ENCODE peak calls at places on chromosome 4, in four cellular contexts. I is hepatocyte, J is NCI-H460, X is epithelial cell of prostate. C is an unnamed sample.

GRCh38 chr4:124783847-124784246 is 71.3 kb upstream of the ANKRD50 start:
- DNase-seq in I (no peak), J (no peak), X (no peak), C (no peak)

GRCh38 chr4:98793658-98794057 is 135.2 kb upstream of the TSPAN5 start:
- DNase-seq in I (no peak), J (no peak), X (peak; percentile 87), C (no peak)

GRCh38 chr4:173503330-173504180 is 26.5 kb downstream of the HAND2 start:
- DNase-seq in I (no peak), J (no peak), X (no peak), C (no peak)

GRCh38 chr4:153341575-153342090 is 2.9 kb upstream of the MND1 start:
- DNase-seq in I (peak; percentile 6), J (no peak), X (peak; percentile 10), C (no peak)

GRCh38 chr4:150739591-150739990 is 157.6 kb downstream of the MAB21L2 start:
- DNase-seq in I (no peak), J (no peak), X (no peak), C (no peak)

GRCh38 chr4:185640809-185641675 is 105.7 kb upstream of the PDLIM3 start:
- DNase-seq in I (peak; percentile 81), J (peak; percentile 55), X (no peak), C (peak; percentile 42)

GRCh38 chr4:184805462-184806245 is 20.1 kb downstream of the ACSL1 start:
- DNase-seq in I (peak; percentile 57), J (no peak), X (no peak), C (no peak)

GRCh38 chr4:149441338-149441737 is 374.3 kb downstream of the IQCM start:
- DNase-seq in I (no peak), J (no peak), X (no peak), C (peak; percentile 30)

GRCh38 chr4:88858752-88859151 is 161.1 kb upstream of the NAP1L5 start:
- DNase-seq in I (no peak), J (no peak), X (no peak), C (no peak)

GRCh38 chr4:94214703-94215360 is 7.2 kb downstream of the SMARCAD1 start:
- DNase-seq in I (no peak), J (no peak), X (no peak), C (no peak)

GRCh38 chr4:153929651-153930050 is 140.8 kb upstream of the SFRP2 start:
- DNase-seq in I (no peak), J (no peak), X (no peak), C (no peak)

GRCh38 chr4:121706595-121707021 is 9.8 kb upstream of the ANXA5 start:
- DNase-seq in I (no peak), J (no peak), X (no peak), C (no peak)

GRCh38 chr4:185212566-185212965 is 3.2 kb downstream of the SNX25 start:
- DNase-seq in I (no peak), J (no peak), X (no peak), C (no peak)

GRCh38 chr4:70059149-70059548 is 8.9 kb downstream of the HTN1 start:
- DNase-seq in I (no peak), J (no peak), X (no peak), C (no peak)

GRCh38 chr4:142480244-142480643 is 365.9 kb downstream of the INPP4B start:
- DNase-seq in I (no peak), J (no peak), X (no peak), C (no peak)

GRCh38 chr4:169840554-169840953 is 82.8 kb upstream of the HPF1 start:
- DNase-seq in I (no peak), J (no peak), X (no peak), C (no peak)

GRCh38 chr4:100738388-100739165 is 220.8 kb upstream of the EMCN start:
- DNase-seq in I (peak; percentile 78), J (no peak), X (peak; percentile 96), C (no peak)

GRCh38 chr4:75046641-75047040 is 113.7 kb downstream of the PARM1 start:
- DNase-seq in I (no peak), J (no peak), X (no peak), C (no peak)

GRCh38 chr4:140044314-140044991 is 109.5 kb downstream of the MAML3 start:
- DNase-seq in I (no peak), J (no peak), X (no peak), C (no peak)

GRCh38 chr4:76155979-76156378 is 7.8 kb upstream of the NUP54 start:
- DNase-seq in I (no peak), J (no peak), X (no peak), C (no peak)

GRCh38 chr4:55553442-55553841 is 6.7 kb upstream of the CLOCK start:
- DNase-seq in I (no peak), J (peak; percentile 16), X (no peak), C (no peak)

GRCh38 chr4:101977096-101977495 is 186.6 kb downstream of the BANK1 start:
- DNase-seq in I (peak; percentile 70), J (peak; percentile 88), X (peak; percentile 93), C (no peak)

GRCh38 chr4:176927664-176928063 is 134.9 kb upstream of the VEGFC start:
- DNase-seq in I (peak; percentile 23), J (no peak), X (peak; percentile 33), C (peak; percentile 37)

GRCh38 chr4:158722291-158722916 is 792 bp downstream of the PPID start:
- DNase-seq in I (peak; percentile 64), J (no peak), X (no peak), C (no peak)

GRCh38 chr4:74189331-74190043 is 31.6 kb downstream of the MTHFD2L start:
- DNase-seq in I (peak; percentile 78), J (peak; percentile 64), X (peak; percentile 6), C (peak; percentile 47)

GRCh38 chr4:150579591-150580234 is 2.2 kb upstream of the MAB21L2 start:
- DNase-seq in I (peak; percentile 46), J (no peak), X (no peak), C (no peak)

GRCh38 chr4:101304916-101305315 is 42.4 kb downstream of the PPP3CA start:
- DNase-seq in I (no peak), J (peak; percentile 1), X (no peak), C (no peak)

GRCh38 chr4:25310825-25311210 is 1.8 kb upstream of the ZCCHC4 start:
- DNase-seq in I (no peak), J (no peak), X (no peak), C (no peak)

GRCh38 chr4:180960758-180961401 is 1282.3 kb upstream of the TENM3 start:
- DNase-seq in I (peak; percentile 5), J (no peak), X (no peak), C (no peak)

GRCh38 chr4:107740950-107741701 is 21.1 kb upstream of the PAPSS1 start:
- DNase-seq in I (peak; percentile 77), J (no peak), X (no peak), C (no peak)

GRCh38 chr4:114606240-114606639 is 7.6 kb downstream of the UGT8 start:
- DNase-seq in I (peak; percentile 32), J (no peak), X (peak; percentile 5), C (no peak)

GRCh38 chr4:168955674-168956073 is 54.4 kb downstream of the CBR4 start:
- DNase-seq in I (no peak), J (no peak), X (no peak), C (no peak)

GRCh38 chr4:185695743-185696142 is 116.3 kb downstream of the SORBS2 start:
- DNase-seq in I (no peak), J (no peak), X (no peak), C (no peak)

GRCh38 chr4:98745372-98745771 is 87.0 kb upstream of the TSPAN5 start:
- DNase-seq in I (no peak), J (peak; percentile 33), X (no peak), C (no peak)

GRCh38 chr4:86380176-86380724 is 20.4 kb upstream of the MAPK10 start:
- DNase-seq in I (peak; percentile 76), J (no peak), X (no peak), C (no peak)

GRCh38 chr4:37762294-37763163 is 64.0 kb upstream of the PGM2 start:
- DNase-seq in I (peak; percentile 14), J (peak; percentile 2), X (peak; percentile 73), C (no peak)

GRCh38 chr4:90069151-90069550 is 58.0 kb upstream of the CCSER1 start:
- DNase-seq in I (no peak), J (no peak), X (peak; percentile 40), C (no peak)

C was measured in SK-N-MC.